ENCODE peak calls at places on chromosomes 11 and 22, in nine cellular contexts. One of them, this sample, is unnamed.

GRCh38 chr22:21949948-21950347 is 2.7 kb downstream of the PPM1F start:
- DNase-seq in AG09309: no peak
- DNase-seq in HAP-1: no peak
- DNase-seq in upper lobe of right lung: no peak
- DNase-seq in heart right ventricle: no peak
- DNase-seq in A549: no peak
- DNase-seq in ovary: no peak
- DNase-seq in OCI-LY7: no peak
- DNase-seq in fibroblast of the aortic adventitia: no peak
- DNase-seq in this sample: no peak

GRCh38 chr22:47618180-47618579 is 855.7 kb downstream of the TBC1D22A start:
- DNase-seq in ovary: peak; percentile 28
- DNase-seq in A549: no peak
- DNase-seq in fibroblast of the aortic adventitia: no peak
- DNase-seq in upper lobe of right lung: peak; percentile 55
- DNase-seq in OCI-LY7: no peak
- DNase-seq in HAP-1: no peak
- DNase-seq in AG09309: no peak
- DNase-seq in heart right ventricle: no peak
- DNase-seq in this sample: no peak

GRCh38 chr11:19982761-19983495 is 177.3 kb downstream of the DBX1 start:
- DNase-seq in fibroblast of the aortic adventitia: peak; percentile 39
- DNase-seq in AG09309: no peak
- DNase-seq in OCI-LY7: no peak
- DNase-seq in heart right ventricle: no peak
- DNase-seq in ovary: no peak
- DNase-seq in A549: no peak
- DNase-seq in upper lobe of right lung: no peak
- DNase-seq in HAP-1: no peak
- DNase-seq in this sample: no peak

GRCh38 chr11:28528217-28528616 is 420.0 kb downstream of the METTL15 start:
- DNase-seq in OCI-LY7: no peak
- DNase-seq in HAP-1: no peak
- DNase-seq in heart right ventricle: no peak
- DNase-seq in AG09309: peak; percentile 46
- DNase-seq in ovary: no peak
- DNase-seq in upper lobe of right lung: no peak
- DNase-seq in fibroblast of the aortic adventitia: no peak
- DNase-seq in A549: no peak
- DNase-seq in this sample: no peak

GRCh38 chr11:114604886-114605285 is 9.3 kb upstream of the NXPE4 start:
- DNase-seq in HAP-1: no peak
- DNase-seq in A549: no peak
- DNase-seq in heart right ventricle: no peak
- DNase-seq in upper lobe of right lung: no peak
- DNase-seq in OCI-LY7: no peak
- DNase-seq in ovary: no peak
- DNase-seq in AG09309: no peak
- DNase-seq in fibroblast of the aortic adventitia: no peak
- DNase-seq in this sample: no peak

GRCh38 chr11:12784987-12785386 is 110.8 kb downstream of the TEAD1 start:
- DNase-seq in heart right ventricle: peak; percentile 26
- DNase-seq in OCI-LY7: no peak
- DNase-seq in fibroblast of the aortic adventitia: no peak
- DNase-seq in HAP-1: no peak
- DNase-seq in A549: no peak
- DNase-seq in upper lobe of right lung: no peak
- DNase-seq in ovary: no peak
- DNase-seq in AG09309: no peak
- DNase-seq in this sample: no peak

GRCh38 chr11:8019671-8020597 is 32.8 kb downstream of the EIF3F start:
- DNase-seq in upper lobe of right lung: peak; percentile 63
- DNase-seq in OCI-LY7: no peak
- DNase-seq in fibroblast of the aortic adventitia: peak; percentile 41
- DNase-seq in HAP-1: peak; percentile 33
- DNase-seq in A549: no peak
- DNase-seq in heart right ventricle: peak; percentile 40
- DNase-seq in ovary: peak; percentile 75
- DNase-seq in AG09309: no peak
- DNase-seq in this sample: peak; percentile 13

GRCh38 chr11:2933376-2934056 is 4.3 kb upstream of the PHLDA2 start:
- DNase-seq in upper lobe of right lung: peak; percentile 94
- DNase-seq in ovary: peak; percentile 41
- DNase-seq in fibroblast of the aortic adventitia: peak; percentile 80
- DNase-seq in HAP-1: no peak
- DNase-seq in OCI-LY7: no peak
- DNase-seq in A549: peak; percentile 85
- DNase-seq in heart right ventricle: peak; percentile 68
- DNase-seq in AG09309: peak; percentile 72
- DNase-seq in this sample: peak; percentile 69

GRCh38 chr11:37449146-37449545 is 851.1 kb upstream of the RAG2 start:
- DNase-seq in upper lobe of right lung: no peak
- DNase-seq in A549: peak; percentile 6
- DNase-seq in heart right ventricle: no peak
- DNase-seq in AG09309: no peak
- DNase-seq in fibroblast of the aortic adventitia: peak; percentile 85
- DNase-seq in OCI-LY7: no peak
- DNase-seq in HAP-1: peak; percentile 19
- DNase-seq in ovary: no peak
- DNase-seq in this sample: no peak

GRCh38 chr22:32473388-32473952 is 1.1 kb upstream of the FBXO7 start:
- DNase-seq in A549: peak; percentile 63
- DNase-seq in heart right ventricle: no peak
- DNase-seq in fibroblast of the aortic adventitia: peak; percentile 82
- DNase-seq in HAP-1: peak; percentile 54
- DNase-seq in OCI-LY7: peak; percentile 69
- DNase-seq in ovary: peak; percentile 38
- DNase-seq in upper lobe of right lung: no peak
- DNase-seq in AG09309: peak; percentile 13
- DNase-seq in this sample: peak; percentile 49

GRCh38 chr11:121206810-121207209 is 85.8 kb upstream of the SC5D start:
- DNase-seq in ovary: no peak
- DNase-seq in OCI-LY7: no peak
- DNase-seq in heart right ventricle: no peak
- DNase-seq in fibroblast of the aortic adventitia: no peak
- DNase-seq in upper lobe of right lung: no peak
- DNase-seq in HAP-1: no peak
- DNase-seq in A549: no peak
- DNase-seq in AG09309: no peak
- DNase-seq in this sample: no peak

DNA sequence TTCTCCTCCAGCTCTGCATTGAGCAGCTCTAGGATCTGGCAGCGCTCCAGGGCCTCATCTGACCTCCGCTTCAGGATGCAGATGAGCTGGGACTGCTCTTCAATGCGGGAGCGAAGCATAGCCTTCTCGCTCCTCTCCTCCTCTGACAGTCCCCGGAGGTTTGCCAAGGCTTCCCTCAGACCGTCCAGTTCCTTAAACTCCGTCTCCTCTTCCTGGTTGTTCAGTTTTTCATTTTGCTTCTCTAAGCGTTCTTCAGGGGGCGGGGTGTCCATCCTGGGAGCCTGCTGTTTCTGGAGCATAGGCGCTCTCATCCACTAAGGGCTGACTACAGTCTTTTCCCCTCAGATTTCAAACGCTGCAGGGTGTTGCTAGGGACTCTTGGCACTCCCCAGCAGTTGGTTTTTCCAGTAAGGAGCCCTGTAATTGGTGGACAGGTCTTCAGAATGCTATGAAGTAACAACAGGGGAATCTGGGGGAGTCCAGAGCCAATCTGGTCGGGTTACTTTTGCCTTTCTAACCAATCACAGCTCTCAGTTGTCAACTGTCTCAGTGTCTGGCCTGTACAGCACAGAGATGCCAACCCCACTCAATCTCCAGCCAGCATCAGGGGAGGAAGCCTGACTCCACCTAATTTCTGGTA is at the start of gene CCDC89:
- DNase-seq in ovary: peak; percentile 85
- DNase-seq in upper lobe of right lung: peak; percentile 69
- DNase-seq in HAP-1: no peak
- DNase-seq in heart right ventricle: peak; percentile 78
- DNase-seq in OCI-LY7: no peak
- DNase-seq in A549: peak; percentile 12
- DNase-seq in AG09309: peak; percentile 73
- DNase-seq in fibroblast of the aortic adventitia: peak; percentile 99
- DNase-seq in this sample: no peak
- H3K4me3 ChIP-seq in ovary: peak within 1 kb of the TSS; percentile 45
- H3K4me3 ChIP-seq in upper lobe of right lung: peak within 1 kb of the TSS; percentile 37
- H3K4me3 ChIP-seq in HAP-1: no peak within 1 kb of the TSS
- H3K4me3 ChIP-seq in heart right ventricle: peak within 1 kb of the TSS; percentile 54
- H3K4me3 ChIP-seq in OCI-LY7: no peak within 1 kb of the TSS
- H3K4me3 ChIP-seq in A549: no peak within 1 kb of the TSS
- H3K4me3 ChIP-seq in AG09309: peak within 1 kb of the TSS; percentile 22
- H3K4me3 ChIP-seq in fibroblast of the aortic adventitia: peak within 1 kb of the TSS; percentile 78
- H3K4me3 ChIP-seq in this sample: no peak within 1 kb of the TSS

DNA sequence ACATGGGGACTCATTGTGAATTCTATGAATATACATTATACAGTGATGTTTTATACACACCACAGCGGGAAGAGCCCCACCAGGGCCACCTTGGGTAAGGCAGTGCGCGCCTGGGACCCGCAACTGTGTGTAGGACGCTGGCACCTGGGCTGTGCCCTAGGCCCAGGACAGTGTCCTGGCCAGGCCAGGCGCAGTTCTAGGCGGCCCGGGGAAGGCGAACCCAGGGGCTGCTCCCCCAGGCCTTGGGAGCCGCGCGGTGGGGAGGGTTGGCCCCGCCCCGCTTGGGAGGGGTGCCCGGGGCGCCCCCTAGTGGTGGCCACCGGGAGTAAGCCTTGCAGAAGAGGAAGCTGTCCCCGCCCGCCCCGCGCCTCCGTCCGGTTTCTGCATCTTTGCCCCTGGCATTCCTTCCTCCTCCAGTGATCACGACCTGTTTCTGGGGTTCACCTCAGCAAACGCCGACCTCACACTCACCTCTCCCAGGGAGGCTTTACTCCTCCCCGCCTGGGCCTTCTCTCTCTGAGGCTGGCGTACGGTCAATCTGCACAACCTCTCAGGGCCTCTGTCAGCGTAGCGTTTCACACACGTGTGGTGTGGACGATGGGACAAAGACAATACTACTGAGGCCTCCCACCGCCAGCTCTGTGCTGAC is 9.5 kb upstream of the EHD1 start:
- DNase-seq in AG09309: no peak
- DNase-seq in upper lobe of right lung: peak; percentile 93
- DNase-seq in A549: peak; percentile 80
- DNase-seq in fibroblast of the aortic adventitia: peak; percentile 60
- DNase-seq in ovary: peak; percentile 88
- DNase-seq in heart right ventricle: peak; percentile 90
- DNase-seq in HAP-1: peak; percentile 89
- DNase-seq in OCI-LY7: peak; percentile 86
- DNase-seq in this sample: peak; percentile 85
- H3K4me3 ChIP-seq in AG09309: no peak overlapping the region
- H3K4me3 ChIP-seq in upper lobe of right lung: peak overlapping the region; percentile 22
- H3K4me3 ChIP-seq in A549: peak overlapping the region; percentile 7
- H3K4me3 ChIP-seq in fibroblast of the aortic adventitia: no peak overlapping the region
- H3K4me3 ChIP-seq in ovary: no peak overlapping the region
- H3K4me3 ChIP-seq in heart right ventricle: peak overlapping the region; percentile 21
- H3K4me3 ChIP-seq in HAP-1: peak overlapping the region; percentile 22
- H3K4me3 ChIP-seq in OCI-LY7: peak overlapping the region; percentile 53
- H3K4me3 ChIP-seq in this sample: peak overlapping the region; percentile 60

GRCh38 chr11:6925636-6926207 is 504 bp upstream of the ZNF215 start:
- DNase-seq in OCI-LY7: peak; percentile 27
- DNase-seq in A549: no peak
- DNase-seq in fibroblast of the aortic adventitia: peak; percentile 8
- DNase-seq in ovary: no peak
- DNase-seq in AG09309: no peak
- DNase-seq in heart right ventricle: no peak
- DNase-seq in HAP-1: peak; percentile 54
- DNase-seq in upper lobe of right lung: no peak
- DNase-seq in this sample: no peak
- H3K4me3 ChIP-seq in OCI-LY7: peak overlapping the region; percentile 95
- H3K4me3 ChIP-seq in A549: peak overlapping the region; percentile 61
- H3K4me3 ChIP-seq in fibroblast of the aortic adventitia: peak overlapping the region; percentile 87
- H3K4me3 ChIP-seq in ovary: peak overlapping the region; percentile 49
- H3K4me3 ChIP-seq in AG09309: peak overlapping the region; percentile 95
- H3K4me3 ChIP-seq in heart right ventricle: peak overlapping the region; percentile 59
- H3K4me3 ChIP-seq in HAP-1: peak overlapping the region; percentile 71
- H3K4me3 ChIP-seq in upper lobe of right lung: peak overlapping the region; percentile 70
- H3K4me3 ChIP-seq in this sample: no peak overlapping the region

GRCh38 chr11:972812-973211 is 47.1 kb downstream of the AP2A2 start:
- DNase-seq in heart right ventricle: no peak
- DNase-seq in HAP-1: no peak
- DNase-seq in upper lobe of right lung: no peak
- DNase-seq in fibroblast of the aortic adventitia: no peak
- DNase-seq in OCI-LY7: no peak
- DNase-seq in A549: no peak
- DNase-seq in AG09309: no peak
- DNase-seq in ovary: no peak
- DNase-seq in this sample: no peak
- H3K4me3 ChIP-seq in heart right ventricle: no peak overlapping the region
- H3K4me3 ChIP-seq in HAP-1: no peak overlapping the region
- H3K4me3 ChIP-seq in upper lobe of right lung: no peak overlapping the region
- H3K4me3 ChIP-seq in fibroblast of the aortic adventitia: no peak overlapping the region
- H3K4me3 ChIP-seq in OCI-LY7: no peak overlapping the region
- H3K4me3 ChIP-seq in A549: no peak overlapping the region
- H3K4me3 ChIP-seq in AG09309: no peak overlapping the region
- H3K4me3 ChIP-seq in ovary: no peak overlapping the region
- H3K4me3 ChIP-seq in this sample: no peak overlapping the region

This sample was measured in CD8-positive, alpha-beta memory T cell.